ENCODE peak calls at places on chromosomes 1 and 21, in five cellular contexts. Q, V, N, C and E are unnamed samples.

GRCh38 chr21:43861716-43862115 is 3.3 kb upstream of the AGPAT3 start:
- DNase-seq in N (no peak), Q (no peak), C (no peak), V (no peak), E (no peak)

GRCh38 chr1:221887091-221887746 is 145.3 kb upstream of the DUSP10 start:
- DNase-seq in V (peak), N (no peak), C (peak), Q (peak), E (peak)

GRCh38 chr21:32494946-32495703 is 82.6 kb downstream of the EVA1C start:
- DNase-seq in V (peak), C (peak), N (no peak), Q (no peak), E (no peak)

GRCh38 chr1:178938959-178939317 is 68.1 kb upstream of the ANGPTL1 start:
- DNase-seq in C (no peak), N (no peak), Q (no peak), V (no peak), E (no peak)

GRCh38 chr1:230031131-230031530 is 35.9 kb upstream of the GALNT2 start:
- DNase-seq in C (no peak), Q (no peak), N (no peak), V (peak), E (peak)

GRCh38 chr1:54361342-54361741 is 44.9 kb downstream of the SSBP3 start:
- DNase-seq in N (no peak), C (peak), V (no peak), Q (no peak), E (no peak)

GRCh38 chr1:27356628-27357280 is 10.0 kb downstream of the MAP3K6 start:
- DNase-seq in N (peak), Q (no peak), C (peak), V (no peak), E (no peak)

GRCh38 chr1:35461966-35462651 is 95.1 kb downstream of the KIAA0319L start:
- DNase-seq in N (no peak), V (no peak), C (no peak), Q (no peak), E (no peak)

GRCh38 chr1:14090062-14090461 is 390.1 kb downstream of the PRDM2 start:
- DNase-seq in Q (no peak), C (no peak), N (no peak), V (no peak), E (no peak)

GRCh38 chr1:32813941-32814739 is 3.0 kb downstream of the YARS1 start:
- DNase-seq in Q (no peak), N (no peak), C (no peak), V (no peak), E (no peak)

GRCh38 chr21:17570773-17571172 is 41.9 kb downstream of the BTG3 start:
- DNase-seq in Q (no peak), C (no peak), N (no peak), V (no peak), E (no peak)

GRCh38 chr21:25813917-25814316 is 79.1 kb downstream of the GABPA start:
- DNase-seq in V (peak), Q (no peak), N (no peak), C (no peak), E (peak)

GRCh38 chr1:18191037-18191867 is 83.7 kb downstream of the IGSF21 start:
- DNase-seq in C (no peak), Q (no peak), N (no peak), V (no peak), E (no peak)

GRCh38 chr1:200877839-200878551 is 5.2 kb downstream of the GPR25 start:
- DNase-seq in V (peak), C (no peak), N (no peak), Q (no peak), E (no peak)

GRCh38 chr1:172838681-172839313 is 179.9 kb downstream of the FASLG start:
- DNase-seq in V (no peak), Q (no peak), N (no peak), C (no peak), E (no peak)

GRCh38 chr1:28910379-28911125 is 3.8 kb upstream of the EPB41 start:
- DNase-seq in N (no peak), C (no peak), Q (no peak), V (no peak), E (no peak)

GRCh38 chr1:231694081-231694443 is 67.5 kb downstream of the DISC1 start:
- DNase-seq in C (no peak), Q (no peak), V (no peak), N (no peak), E (no peak)

GRCh38 chr1:88029142-88029541 is 654.9 kb upstream of the PKN2 start:
- DNase-seq in C (peak), Q (peak), N (no peak), V (no peak), E (no peak)

GRCh38 chr21:39319251-39319756 is 5.9 kb upstream of the BRWD1 start:
- DNase-seq in Q (no peak), C (no peak), V (no peak), N (no peak), E (no peak)

GRCh38 chr1:201298381-201299367 is 15.4 kb downstream of the PKP1 start:
- DNase-seq in N (no peak), C (no peak), Q (no peak), V (peak), E (no peak)

GRCh38 chr1:21217812-21218596 is 41.3 kb upstream of the EIF4G3 start:
- DNase-seq in V (no peak), N (peak), Q (peak), C (peak), E (no peak)

GRCh38 chr1:201259476-201260235 is 23.6 kb upstream of the PKP1 start:
- DNase-seq in V (peak), N (no peak), C (peak), Q (no peak), E (no peak)

GRCh38 chr1:90721210-90722194 is 4.4 kb upstream of the BARHL2 start:
- DNase-seq in V (peak), N (peak), Q (peak), C (peak), E (peak)

GRCh38 chr21:45972353-45972715 is 9.2 kb upstream of the COL6A1 start:
- DNase-seq in C (peak), Q (no peak), N (no peak), V (no peak), E (no peak)

GRCh38 chr1:39898648-39899603 is 2.8 kb downstream of the MYCL start:
- DNase-seq in C (peak), V (no peak), Q (peak), N (peak), E (peak)

GRCh38 chr1:48687271-48688045 is 89.2 kb downstream of the BEND5 start:
- DNase-seq in V (no peak), C (peak), N (no peak), Q (no peak), E (no peak)

GRCh38 chr1:211352985-211353515 is 26.4 kb downstream of the TRAF5 start:
- DNase-seq in Q (peak), V (peak), C (peak), N (peak), E (peak)

GRCh38 chr21:15841856-15842564 is 112.2 kb downstream of the USP25 start:
- DNase-seq in V (peak), Q (no peak), N (no peak), C (no peak), E (peak)

GRCh38 chr1:155060736-155061135 is 2.8 kb upstream of the EFNA4 start:
- DNase-seq in N (no peak), V (no peak), C (no peak), Q (no peak), E (no peak)

GRCh38 chr1:94621392-94621791 is 79.8 kb upstream of the F3 start:
- DNase-seq in C (no peak), V (peak), Q (no peak), N (no peak), E (no peak)

GRCh38 chr1:226108935-226109828 is 46.7 kb downstream of the H3-3A start:
- DNase-seq in Q (no peak), N (no peak), V (peak), C (no peak), E (no peak)

GRCh38 chr1:37240897-37241296 is 206.6 kb upstream of the GRIK3 start:
- DNase-seq in C (peak), N (no peak), Q (no peak), V (no peak), E (no peak)

GRCh38 chr1:206757524-206758266 is 12.9 kb upstream of the IL19 start:
- DNase-seq in N (no peak), C (no peak), Q (no peak), V (no peak), E (no peak)

GRCh38 chr1:38962560-38962959 is 20.9 kb upstream of the RHBDL2 start:
- DNase-seq in N (no peak), C (no peak), Q (no peak), V (no peak), E (no peak)

GRCh38 chr1:10432910-10433785 is 2.9 kb downstream of the CENPS start:
- DNase-seq in C (no peak), N (peak), V (no peak), Q (no peak), E (no peak)

GRCh38 chr1:10431065-10431730 is 965 bp downstream of the CENPS start:
- DNase-seq in Q (no peak), V (peak), N (peak), C (peak), E (peak)

GRCh38 chr1:10434590-10434989 is 4.4 kb downstream of the CENPS start:
- DNase-seq in Q (no peak), C (no peak), N (no peak), V (no peak), E (no peak)

GRCh38 chr1:10437052-10437451 is 6.8 kb downstream of the CENPS start:
- DNase-seq in Q (no peak), N (peak), C (no peak), V (no peak), E (no peak)

DNA sequence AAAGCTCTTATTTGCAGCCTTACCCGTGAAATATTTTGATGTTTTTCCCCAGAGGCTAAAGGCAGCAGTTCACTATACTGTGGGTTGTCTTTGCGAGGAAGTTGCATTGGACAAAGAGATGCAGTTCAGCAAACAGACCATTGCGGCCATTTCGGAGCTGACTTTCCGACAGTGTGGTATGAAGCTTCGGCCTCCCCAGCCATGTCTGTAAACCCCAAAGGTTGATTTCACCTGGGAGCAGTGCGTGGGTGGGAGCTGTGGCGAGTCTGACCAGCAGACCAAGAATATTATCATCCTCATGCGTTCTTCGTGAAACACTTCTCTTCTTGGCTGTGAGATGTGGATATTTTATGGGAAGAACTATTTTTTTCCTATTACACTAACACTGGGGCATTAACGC is 3.6 kb downstream of the CENPS start:
- DNase-seq in C (no peak), Q (no peak), V (no peak), N (peak), E (no peak)
- H3K4me2 ChIP-seq in C (no peak), Q (no peak), V (no peak), N (peak), E (no peak)

DNA sequence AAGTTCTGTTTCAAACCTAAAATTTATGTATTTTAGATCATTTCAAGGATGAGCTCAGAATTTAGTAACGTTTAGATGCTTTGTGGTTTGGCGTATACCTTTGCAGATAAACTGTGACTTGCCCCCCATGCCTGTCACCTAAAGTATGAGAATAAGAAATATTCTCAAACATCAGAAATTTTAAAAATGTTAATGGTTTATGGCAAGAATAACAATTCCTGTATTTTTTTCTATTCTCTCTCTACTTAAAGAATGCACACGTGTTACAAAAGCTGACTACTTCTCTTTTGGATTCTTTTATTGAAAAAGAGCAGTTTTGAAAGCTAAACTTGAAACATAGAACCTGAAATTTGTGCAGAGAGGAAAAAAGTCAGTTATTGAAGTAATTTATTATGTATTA is 3.9 kb downstream of the NFIA start:
- DNase-seq in N (no peak), Q (no peak), V (no peak), C (no peak), E (no peak)
- H3K27ac ChIP-seq in N (no peak), Q (no peak), V (no peak), C (no peak), E (no peak)

GRCh38 chr1:227886993-227887696 is 60.6 kb downstream of the WNT9A start:
- DNase-seq in C (peak), N (peak), V (no peak), Q (no peak), E (peak)

GRCh38 chr1:227885648-227886502 is 61.9 kb downstream of the WNT9A start:
- DNase-seq in N (no peak), Q (peak), V (peak), C (no peak), E (peak)

GRCh38 chr1:227885135-227885647 is 62.5 kb downstream of the WNT9A start:
- DNase-seq in N (peak), C (no peak), V (no peak), Q (no peak), E (no peak)

GRCh38 chr1:227887697-227888403 is 59.9 kb downstream of the WNT9A start:
- DNase-seq in Q (no peak), N (no peak), C (peak), V (no peak), E (no peak)

GRCh38 chr1:227886503-227886961 is 61.2 kb downstream of the WNT9A start:
- DNase-seq in V (no peak), N (no peak), Q (no peak), C (no peak), E (no peak)
- H3K4me2 ChIP-seq in V (no peak), N (no peak), Q (no peak), C (peak), E (peak)

GRCh38 chr21:41316200-41316599 is 401 bp upstream of the FAM3B start:
- DNase-seq in Q (no peak), C (no peak), N (no peak), V (no peak), E (no peak)
- H3K27ac ChIP-seq in Q (no peak), C (no peak), N (no peak), V (no peak), E (no peak)

GRCh38 chr1:23657659-23658275 is 33.8 kb upstream of the RPL11 start:
- DNase-seq in V (peak), N (peak), Q (peak), C (peak), E (peak)
- H3K4me2 ChIP-seq in V (no peak), N (no peak), Q (no peak), C (no peak), E (no peak)

GRCh38 chr1:8368956-8369639 is 51.2 kb downstream of the SLC45A1 start:
- DNase-seq in N (no peak), V (no peak), Q (no peak), C (no peak), E (no peak)

GRCh38 chr1:8371372-8371991 is 53.6 kb downstream of the SLC45A1 start:
- DNase-seq in N (no peak), C (peak), Q (no peak), V (no peak), E (no peak)

GRCh38 chr1:8373547-8374270 is 55.8 kb downstream of the SLC45A1 start:
- DNase-seq in Q (no peak), C (peak), V (peak), N (no peak), E (no peak)

GRCh38 chr1:8370046-8370881 is 52.4 kb downstream of the SLC45A1 start:
- DNase-seq in N (no peak), C (no peak), Q (no peak), V (no peak), E (no peak)

DNA sequence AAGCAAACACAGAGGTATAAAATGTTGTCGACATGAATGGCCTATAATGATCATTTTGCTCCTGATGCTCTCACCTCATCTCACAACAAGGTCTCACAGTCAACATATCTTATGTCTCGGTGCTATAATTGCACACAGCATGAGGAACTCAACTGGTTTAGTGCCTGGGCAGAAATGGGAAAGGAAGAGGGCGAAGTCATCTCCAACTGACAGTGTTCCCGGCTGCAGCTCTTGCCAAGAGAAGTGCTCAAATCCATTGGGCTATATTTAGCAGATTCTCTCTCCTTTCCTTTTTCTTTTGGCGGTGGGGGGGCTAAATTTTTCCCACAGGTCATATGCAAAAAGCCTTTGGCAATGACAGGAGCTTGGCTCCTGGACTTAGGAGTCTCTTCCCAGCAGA is 53.0 kb downstream of the SLC45A1 start:
- DNase-seq in C (no peak), N (no peak), Q (no peak), V (no peak), E (no peak)
- H3K27ac ChIP-seq in C (no peak), N (no peak), Q (no peak), V (no peak), E (no peak)

GRCh38 chr1:6860401-6860800 is 75.1 kb downstream of the CAMTA1 start:
- DNase-seq in C (no peak), V (peak), Q (no peak), N (no peak), E (peak)
- H3K4me2 ChIP-seq in C (no peak), V (peak), Q (peak), N (no peak), E (no peak)

GRCh38 chr1:240414237-240414636 is 197.7 kb downstream of the GREM2 start:
- DNase-seq in V (no peak), N (no peak), Q (no peak), C (no peak), E (peak)

GRCh38 chr1:240415532-240415931 is 196.4 kb downstream of the GREM2 start:
- DNase-seq in V (no peak), Q (no peak), N (no peak), C (no peak), E (peak)

GRCh38 chr1:240413732-240414131 is 198.2 kb downstream of the GREM2 start:
- DNase-seq in V (no peak), Q (no peak), C (no peak), N (no peak), E (peak)

GRCh38 chr1:240417317-240417716 is 194.6 kb downstream of the GREM2 start:
- DNase-seq in C (no peak), V (no peak), N (no peak), Q (no peak), E (no peak)
- H3K27ac ChIP-seq in C (no peak), V (no peak), N (no peak), Q (peak), E (no peak)

DNA sequence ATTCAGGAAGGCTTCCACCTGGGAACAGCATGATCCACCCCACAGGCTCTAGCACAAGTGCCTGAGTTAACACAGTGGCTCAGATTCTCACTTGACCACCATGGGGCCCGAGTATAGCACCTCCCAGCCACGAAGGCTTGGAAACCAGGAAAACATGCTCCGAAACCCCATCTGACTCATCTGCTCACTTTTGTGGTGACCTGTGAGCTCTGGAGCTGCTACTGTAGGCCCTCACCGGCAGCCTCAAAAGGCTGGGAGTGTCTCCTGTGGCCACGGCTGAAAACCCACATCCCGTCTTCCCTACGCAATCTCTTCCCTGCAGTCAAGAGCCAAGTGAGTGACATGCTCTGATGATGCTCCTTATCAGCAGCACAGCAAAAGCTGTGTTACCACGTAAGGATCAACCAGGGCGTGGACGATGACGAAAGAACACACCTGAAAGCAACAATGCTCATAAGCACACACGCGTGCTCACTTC is 81.4 kb downstream of the TGFBR3 start:
- DNase-seq in Q (no peak), V (peak), C (no peak), N (no peak), E (peak)
- H3K4me2 ChIP-seq in Q (no peak), V (no peak), C (no peak), N (no peak), E (no peak)

DNA sequence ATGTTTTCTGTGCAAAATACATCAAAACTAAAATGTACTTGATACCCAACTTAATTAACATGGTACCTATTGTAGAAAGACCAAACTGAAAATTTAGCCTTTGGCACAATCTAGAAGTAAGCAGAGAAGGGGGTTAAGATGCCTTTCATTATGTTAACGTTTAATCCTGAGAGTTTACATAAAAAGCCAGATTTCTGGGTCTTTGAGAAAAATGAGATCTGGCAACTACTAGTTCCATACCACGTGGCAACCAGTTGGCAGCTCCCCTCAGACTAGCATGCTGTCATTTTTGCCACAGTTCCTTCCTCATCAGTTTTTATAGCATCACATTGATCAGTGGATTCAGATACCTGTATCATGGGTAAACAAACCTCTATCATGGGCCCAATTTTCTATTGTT is 1.5 kb downstream of the RO60 start:
- DNase-seq in N (peak), V (peak), C (no peak), Q (peak), E (no peak)
- H3K27ac ChIP-seq in N (peak), V (peak), C (no peak), Q (peak), E (no peak)